ENCODE peak calls at places on chromosome 19, in six cellular contexts. G is neuronal stem cell, Z is mesendoderm, H is IMR-90, V is H1, S is mesenchymal stem cell. I is an unnamed sample.

GRCh38 chr19:4795400-4795799 is 3.9 kb downstream of the FEM1A start:
- DNase-seq in S (no peak), Z (no peak), G (no peak), V (no peak), H (peak; percentile 22), I (no peak)

GRCh38 chr19:43651758-43652545 is 12.3 kb upstream of the CADM4 start:
- DNase-seq in V (no peak), H (peak; percentile 65), S (peak; percentile 77), G (no peak), Z (peak; percentile 82), I (peak; percentile 66)

GRCh38 chr19:14473915-14474578 is 1.1 kb downstream of the PTGER1 start:
- DNase-seq in Z (no peak), H (no peak), V (no peak), G (no peak), S (no peak), I (peak; percentile 66)

GRCh38 chr19:14375582-14376291 is 5.5 kb upstream of the ADGRE5 start:
- DNase-seq in S (peak; percentile 46), Z (no peak), G (no peak), V (no peak), H (peak; percentile 22), I (no peak)

GRCh38 chr19:16244091-16244490 is 46.4 kb downstream of the AP1M1 start:
- DNase-seq in G (no peak), S (peak; percentile 68), V (no peak), H (peak; percentile 80), Z (no peak), I (no peak)

GRCh38 chr19:22797040-22797439 is 13.1 kb upstream of the ZNF99 start:
- DNase-seq in Z (no peak), H (no peak), S (no peak), V (no peak), G (no peak), I (no peak)

GRCh38 chr19:10718205-10719196 is 622 bp downstream of the DNM2 start:
- DNase-seq in H (peak; percentile 28), V (no peak), Z (peak; percentile 32), S (peak; percentile 56), G (no peak), I (peak; percentile 31)

GRCh38 chr19:23817519-23817918 is 58.8 kb upstream of the ZNF681 start:
- DNase-seq in H (peak; percentile 4), Z (peak; percentile 77), S (peak; percentile 17), V (no peak), G (no peak), I (peak; percentile 22)

GRCh38 chr19:47438793-47439220 is 19.5 kb upstream of the MEIS3 start:
- DNase-seq in Z (no peak), G (no peak), V (no peak), H (no peak), S (no peak), I (peak; percentile 54)

GRCh38 chr19:19420570-19421301 is 15.3 kb downstream of the GATAD2A start:
- DNase-seq in S (no peak), V (no peak), H (no peak), Z (no peak), G (no peak), I (no peak)

GRCh38 chr19:14300281-14300680 is 81.0 kb upstream of the ADGRE5 start:
- DNase-seq in S (no peak), Z (peak; percentile 64), V (no peak), H (no peak), G (no peak), I (no peak)

GRCh38 chr19:41883463-41883820 is 458 bp downstream of the ARHGEF1 start:
- DNase-seq in H (no peak), Z (peak; percentile 33), V (no peak), S (no peak), G (no peak), I (no peak)

GRCh38 chr19:34482380-34483250 is 1.1 kb downstream of the WTIP start:
- DNase-seq in V (no peak), G (no peak), H (peak; percentile 37), S (peak; percentile 54), Z (peak; percentile 52), I (no peak)

GRCh38 chr19:10780368-10780767 is 55.6 kb downstream of the TMED1 start:
- DNase-seq in S (peak; percentile 93), G (no peak), H (peak; percentile 54), V (no peak), Z (no peak), I (peak; percentile 50)

GRCh38 chr19:4374451-4375163 is 25.7 kb downstream of the SH3GL1 start:
- DNase-seq in V (no peak), S (peak; percentile 91), Z (peak; percentile 73), G (no peak), H (peak; percentile 87), I (peak; percentile 97)

GRCh38 chr19:53504903-53505302 is 33.0 kb upstream of the ZNF331 start:
- DNase-seq in Z (no peak), G (no peak), V (no peak), H (no peak), S (no peak), I (no peak)

GRCh38 chr19:43715776-43716175 is at the start of gene IRGC:
- DNase-seq in H (no peak), S (no peak), G (no peak), Z (no peak), V (no peak), I (no peak)

GRCh38 chr19:9431475-9431874 is 3.9 kb downstream of the ZNF266 start:
- DNase-seq in S (peak; percentile 39), V (peak; percentile 80), G (peak; percentile 31), Z (peak; percentile 83), H (peak; percentile 29), I (peak; percentile 27)

GRCh38 chr19:36564391-36564790 is 8.7 kb downstream of the ZNF529 start:
- DNase-seq in S (no peak), V (no peak), G (no peak), Z (no peak), H (no peak), I (no peak)

GRCh38 chr19:30710721-30711120 is 338.5 kb downstream of the ZNF536 start:
- DNase-seq in V (no peak), S (no peak), G (no peak), H (no peak), Z (no peak), I (no peak)

GRCh38 chr19:44912854-44913253 is 1.6 kb upstream of the APOC1 start:
- DNase-seq in S (no peak), V (no peak), G (no peak), H (no peak), Z (no peak), I (no peak)

GRCh38 chr19:46404884-46405658 is 8.3 kb downstream of the CCDC8 start:
- DNase-seq in G (no peak), H (no peak), Z (peak; percentile 82), V (no peak), S (no peak), I (peak; percentile 6)

GRCh38 chr19:28465317-28466086 is 747.4 kb downstream of the UQCRFS1 start:
- DNase-seq in H (no peak), S (no peak), Z (peak; percentile 55), V (no peak), G (no peak), I (no peak)

GRCh38 chr19:11560404-11560988 is 1.5 kb upstream of the ELOF1 start:
- DNase-seq in Z (peak; percentile 89), S (peak; percentile 82), H (peak; percentile 84), G (peak; percentile 69), V (no peak), I (no peak)

GRCh38 chr19:33085570-33086128 is 4.7 kb downstream of the GPATCH1 start:
- DNase-seq in S (no peak), Z (no peak), H (no peak), G (no peak), V (no peak), I (no peak)

GRCh38 chr19:33090179-33090578 is 9.2 kb downstream of the GPATCH1 start:
- DNase-seq in G (no peak), S (no peak), V (no peak), Z (peak; percentile 58), H (no peak), I (no peak)

GRCh38 chr19:33086955-33087354 is 6.0 kb downstream of the GPATCH1 start:
- DNase-seq in S (no peak), H (no peak), Z (no peak), V (no peak), G (no peak), I (no peak)

GRCh38 chr19:33093420-33094210 is 12.6 kb downstream of the GPATCH1 start:
- DNase-seq in V (no peak), H (no peak), Z (no peak), G (no peak), S (no peak), I (no peak)

GRCh38 chr19:33089061-33089460 is 8.1 kb downstream of the GPATCH1 start:
- DNase-seq in G (no peak), H (no peak), V (no peak), S (no peak), Z (no peak), I (no peak)
- H4K8ac ChIP-seq in G (no peak overlapping the region), H (no peak overlapping the region), V (no peak overlapping the region), S (no peak overlapping the region), Z (no peak overlapping the region), I (no peak overlapping the region)

DNA sequence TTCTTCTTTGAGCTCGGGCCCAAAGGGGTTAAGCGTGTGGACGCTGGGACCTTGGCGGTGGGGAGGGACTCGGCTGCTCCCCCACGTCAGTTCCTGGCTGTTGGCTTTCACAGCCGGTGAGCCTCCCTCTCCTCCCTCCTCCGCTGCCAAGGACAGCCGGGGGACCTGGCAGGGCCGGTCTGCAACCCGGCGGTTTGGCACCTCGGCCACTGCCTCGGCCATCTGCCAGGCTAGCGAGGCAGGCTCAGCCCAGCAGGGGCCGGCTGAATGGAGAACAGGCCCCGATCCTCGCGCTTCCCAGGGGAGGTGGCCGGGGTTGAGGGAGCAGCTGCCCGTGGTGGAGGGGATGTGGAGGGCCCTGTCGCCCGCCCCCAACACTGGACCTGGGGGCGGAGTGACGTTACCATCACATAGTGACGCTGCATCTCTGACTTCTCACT is 5.0 kb downstream of the TLE5 start:
- DNase-seq in S (no peak), Z (peak; percentile 51), H (no peak), V (no peak), G (no peak), I (no peak)
- H3K4me1 ChIP-seq in S (peaks cover 52% of the 10 kb centered on the region), Z (peaks cover 2% of the 10 kb centered on the region), H (peaks cover 26% of the 10 kb centered on the region), V (peaks cover 3% of the 10 kb centered on the region), G (peaks cover 4% of the 10 kb centered on the region), I (peaks cover 11% of the 10 kb centered on the region)

GRCh38 chr19:12667903-12668302 is 1.3 kb downstream of the WDR83 start:
- DNase-seq in S (no peak), Z (no peak), H (no peak), V (no peak), G (no peak), I (no peak)
- H3K4me3 ChIP-seq in S (no peak overlapping the region), Z (no peak overlapping the region), H (no peak overlapping the region), V (no peak overlapping the region), G (peak overlapping the region; percentile 78), I (no peak overlapping the region)

DNA sequence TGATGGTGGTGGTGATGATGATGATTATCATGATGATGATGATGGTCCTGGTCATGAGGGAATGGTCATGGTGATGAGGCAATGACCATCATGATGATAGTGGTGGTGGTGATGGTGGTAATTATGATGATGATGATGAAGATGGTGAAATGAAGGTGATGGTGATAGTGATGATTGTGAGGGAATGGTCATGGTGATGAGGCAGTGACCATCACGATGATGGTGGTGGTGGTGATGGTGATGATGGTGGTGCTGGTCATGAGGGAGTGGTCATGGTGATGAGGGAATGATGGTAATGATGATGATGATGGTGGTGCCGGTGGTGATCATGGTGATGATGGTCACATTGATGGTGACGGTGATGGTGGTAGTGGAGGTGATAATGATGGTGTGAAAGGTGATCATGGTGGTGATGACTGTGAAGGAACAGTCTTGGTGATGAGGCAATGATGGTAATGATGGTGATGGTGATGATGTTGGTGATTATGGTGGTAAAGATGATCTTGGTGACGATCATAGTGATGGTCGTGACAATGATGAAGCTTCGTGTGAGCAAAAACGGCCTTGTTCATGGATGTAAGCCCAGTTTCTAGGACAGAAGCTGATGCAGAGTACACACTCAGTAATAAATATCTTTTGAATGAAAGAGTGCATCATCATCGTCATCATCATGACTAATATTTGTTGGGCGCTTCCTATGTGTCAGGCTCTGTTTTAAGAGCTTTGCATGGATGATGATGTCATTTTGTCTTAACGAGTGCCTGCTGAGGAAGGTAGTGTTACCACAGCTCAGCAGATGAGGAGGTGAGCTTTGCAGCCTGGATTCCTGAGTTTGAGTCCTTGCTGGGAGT is 17.2 kb downstream of the SBK2 start:
- DNase-seq in G (no peak), Z (no peak), V (no peak), H (peak; percentile 98), S (peak; percentile 73), I (peak; percentile 7)
- H4K8ac ChIP-seq in G (no peak overlapping the region), Z (no peak overlapping the region), V (no peak overlapping the region), H (no peak overlapping the region), S (no peak overlapping the region), I (no peak overlapping the region)

I was measured in trophoblast cell.